ENCODE peak calls at places on chromosome 5, in four cellular contexts. P is lower leg skin, S is fibroblast of pulmonary artery, N is IMR-90. Q is an unnamed sample.

GRCh38 chr5:160262665-160263064 is 33.4 kb downstream of the FABP6 start:
- DNase-seq in P (no peak), S (peak), N (no peak), Q (peak)

GRCh38 chr5:169085656-169086055 is 215.3 kb downstream of the SLIT3 start:
- DNase-seq in P (peak), S (no peak), N (no peak), Q (no peak)

GRCh38 chr5:169065400-169065799 is 235.5 kb downstream of the SLIT3 start:
- DNase-seq in P (no peak), S (no peak), N (no peak), Q (no peak)

GRCh38 chr5:123209163-123210013 is 120.3 kb downstream of the PRDM6 start:
- DNase-seq in P (no peak), S (peak), N (peak), Q (peak)

GRCh38 chr5:96733771-96734498 is 71.8 kb downstream of the CAST start:
- DNase-seq in P (no peak), S (no peak), N (peak), Q (peak)

GRCh38 chr5:159982421-159983173 is 26.3 kb upstream of the TTC1 start:
- DNase-seq in P (peak), S (no peak), N (no peak), Q (no peak)

GRCh38 chr5:127909078-127909477 is 174.5 kb upstream of the SLC12A2 start:
- DNase-seq in P (no peak), S (peak), N (peak), Q (peak)

GRCh38 chr5:124961517-124961916 is 215.1 kb upstream of the ZNF608 start:
- DNase-seq in P (no peak), S (no peak), N (no peak), Q (no peak)

GRCh38 chr5:114237766-114238165 is 124.1 kb upstream of the KCNN2 start:
- DNase-seq in P (no peak), S (peak), N (peak), Q (no peak)

GRCh38 chr5:108093186-108093585 is 288.7 kb downstream of the FBXL17 start:
- DNase-seq in P (no peak), S (peak), N (peak), Q (peak)
- TF ChIP-seq CTCF in P (no peak), S (peak), N (peak), Q (peak)

GRCh38 chr5:75043736-75044264 is 8.6 kb downstream of the GCNT4 start:
- DNase-seq in P (no peak), S (no peak), N (no peak), Q (no peak)
- H3K4me3 ChIP-seq in P (no peak), S (no peak), N (no peak), Q (no peak)

DNA sequence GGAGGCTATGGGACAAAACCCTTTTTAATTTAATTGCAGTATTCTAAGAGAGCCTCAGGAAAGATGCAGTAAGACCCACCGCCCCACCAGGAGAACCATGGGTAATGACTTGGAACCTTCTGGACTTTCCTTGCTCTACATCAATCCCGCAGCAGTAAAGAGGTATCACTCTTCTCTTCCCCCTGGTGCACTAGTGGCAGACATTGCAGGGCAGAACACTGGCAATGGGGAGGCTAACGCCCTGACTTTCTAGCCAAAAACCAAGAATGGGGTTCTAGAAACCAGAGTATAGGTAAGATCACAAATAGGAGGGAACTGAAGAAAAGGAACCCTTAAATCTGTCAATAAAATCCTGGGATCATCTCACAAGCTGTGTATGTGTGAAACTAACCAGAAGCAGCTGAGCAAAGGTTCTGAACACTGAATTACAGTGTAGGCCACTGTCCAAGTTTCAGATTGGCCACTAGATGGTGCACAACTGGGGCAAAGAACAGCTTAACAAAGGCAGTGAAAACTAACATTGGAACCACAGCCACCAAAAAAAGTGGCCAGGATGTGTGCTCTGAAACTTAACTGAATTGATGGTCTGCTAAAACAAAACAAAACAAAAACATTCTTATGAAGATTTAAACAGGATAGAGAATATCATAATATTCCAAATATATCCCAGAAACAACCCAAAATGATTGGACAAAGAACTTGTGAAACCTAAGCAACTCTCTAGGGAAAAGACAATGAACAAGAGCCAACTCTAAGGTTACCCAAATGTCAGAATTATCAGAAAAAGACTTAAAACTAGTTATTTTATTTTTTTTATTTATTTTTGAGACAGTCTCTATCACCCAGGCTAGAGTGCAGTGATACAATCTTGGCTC is 6.6 kb upstream of the FAM151B start:
- DNase-seq in P (no peak), S (peak), N (peak), Q (peak)
- TF ChIP-seq CTCF in P (no peak), S (peak), N (peak), Q (peak)

GRCh38 chr5:17317499-17317898 is 100.1 kb downstream of the BASP1 start:
- DNase-seq in P (no peak), S (no peak), N (no peak), Q (peak)
- H3K4me3 ChIP-seq in P (no peak), S (no peak), N (no peak), Q (no peak)

DNA sequence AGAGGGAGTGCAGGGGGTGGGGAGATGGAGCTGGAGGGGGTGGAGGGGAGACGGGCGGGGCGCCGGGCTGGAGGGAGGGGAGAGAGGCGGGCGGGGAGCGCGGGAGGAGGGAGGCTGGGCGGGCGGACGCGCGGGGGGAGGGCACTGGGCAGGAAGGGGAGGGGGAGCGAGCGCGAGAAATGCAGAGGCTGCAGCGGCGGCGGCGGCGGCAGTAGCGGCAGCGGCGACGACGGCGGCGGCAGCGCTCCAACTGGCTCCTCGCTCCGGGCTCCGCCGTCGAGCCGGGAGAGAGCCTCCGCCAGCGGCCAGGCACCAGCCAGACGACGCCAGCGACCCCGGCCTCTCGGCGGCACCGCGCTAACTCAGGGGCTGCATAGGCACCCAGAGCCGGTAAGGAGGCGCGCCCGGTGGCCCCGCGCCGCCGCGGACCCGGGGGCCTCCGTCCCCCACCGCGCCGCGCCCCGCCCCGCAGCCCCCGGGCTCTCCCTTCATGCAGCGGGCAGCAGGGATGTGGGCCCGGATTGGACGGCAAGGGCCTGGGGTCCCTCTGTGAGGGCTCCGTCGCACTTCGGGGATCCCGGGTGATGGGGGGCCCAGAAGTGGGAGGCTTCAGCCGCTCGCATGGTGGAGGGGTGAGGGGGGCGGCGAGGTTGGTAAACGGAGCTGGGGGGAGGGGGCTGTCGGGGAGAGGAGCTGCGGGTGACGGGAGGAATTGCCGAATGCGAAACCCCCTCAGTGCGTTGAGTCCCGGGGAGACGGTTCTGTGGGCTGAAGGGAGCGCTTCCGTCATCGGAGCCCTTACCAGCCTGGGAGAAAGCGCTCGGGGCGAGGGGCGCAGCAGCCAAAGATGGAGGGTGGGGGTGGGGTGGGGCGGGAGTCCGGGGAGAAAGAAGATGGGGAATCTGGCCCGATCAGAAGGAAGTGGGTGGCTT is at the start of gene BASP1:
- DNase-seq in P (peak), S (peak), N (peak), Q (peak)
- TF ChIP-seq CTCF in P (no peak), S (no peak), N (no peak), Q (no peak)

GRCh38 chr5:5632678-5633077 is 210.2 kb downstream of the ICE1 start:
- DNase-seq in P (no peak), S (no peak), N (no peak), Q (no peak)

GRCh38 chr5:5633579-5633978 is 211.1 kb downstream of the ICE1 start:
- DNase-seq in P (no peak), S (no peak), N (no peak), Q (no peak)

GRCh38 chr5:5626412-5626811 is 203.9 kb downstream of the ICE1 start:
- DNase-seq in P (no peak), S (no peak), N (no peak), Q (no peak)

GRCh38 chr5:5629579-5629978 is 207.1 kb downstream of the ICE1 start:
- DNase-seq in P (no peak), S (peak), N (no peak), Q (peak)

GRCh38 chr5:5628866-5629265 is 206.4 kb downstream of the ICE1 start:
- DNase-seq in P (no peak), S (no peak), N (no peak), Q (no peak)
- H3K4me3 ChIP-seq in P (no peak), S (no peak), N (no peak), Q (no peak)

Q was measured in fibroblast of villous mesenchyme.